ENCODE peak calls at places on chromosome 11, in five cellular contexts. H is K562, I is IMR-90, Q is GM12878, J is SK-N-SH. S is an unnamed sample.

GRCh38 chr11:123457187-123457770 is 27.2 kb downstream of the GRAMD1B start:
- DNase-seq in H (no peak), I (no peak), Q (no peak), J (no peak), S (no peak)

GRCh38 chr11:130909650-130910049 is 6.6 kb downstream of the SNX19 start:
- DNase-seq in H (no peak), I (peak), Q (no peak), J (no peak), S (no peak)

GRCh38 chr11:61914471-61915171 is 2.7 kb downstream of the RAB3IL1 start:
- DNase-seq in H (no peak), I (no peak), Q (no peak), J (peak), S (no peak)

GRCh38 chr11:70203749-70204465 is 811 bp downstream of the FADD start:
- DNase-seq in H (peak), I (peak), Q (peak), J (peak), S (peak)

GRCh38 chr11:130945945-130946344 is 29.7 kb upstream of the SNX19 start:
- DNase-seq in H (no peak), I (peak), Q (no peak), J (no peak), S (no peak)

GRCh38 chr11:33027846-33028536 is 11.4 kb upstream of the TCP11L1 start:
- DNase-seq in H (no peak), I (peak), Q (no peak), J (no peak), S (no peak)

GRCh38 chr11:47433991-47434786 is 8.0 kb upstream of the PSMC3 start:
- DNase-seq in H (no peak), I (peak), Q (no peak), J (no peak), S (no peak)

GRCh38 chr11:66727883-66728759 is 895 bp downstream of the SPTBN2 start:
- DNase-seq in H (peak), I (no peak), Q (no peak), J (peak), S (no peak)

GRCh38 chr11:83459802-83460201 is 173.6 kb upstream of the CCDC90B start:
- DNase-seq in H (no peak), I (no peak), Q (no peak), J (no peak), S (no peak)

GRCh38 chr11:63915961-63916836 is 765 bp downstream of the RCOR2 start:
- DNase-seq in H (peak), I (no peak), Q (no peak), J (peak), S (peak)

GRCh38 chr11:3021125-3021524 is 29.0 kb upstream of the NAP1L4 start:
- DNase-seq in H (peak), I (peak), Q (no peak), J (peak), S (peak)

GRCh38 chr11:27402450-27402849 is 39.4 kb upstream of the CCDC34 start:
- DNase-seq in H (no peak), I (no peak), Q (no peak), J (no peak), S (no peak)

GRCh38 chr11:57277845-57278720 is 41.0 kb upstream of the APLNR start:
- DNase-seq in H (peak), I (peak), Q (no peak), J (peak), S (peak)

GRCh38 chr11:73343076-73343833 is 32.9 kb upstream of the RELT start:
- DNase-seq in H (no peak), I (no peak), Q (no peak), J (peak), S (no peak)
- TF ChIP-seq MXI1 in H (no peak), I (no peak), Q (no peak), J (peak), S (no peak)

GRCh38 chr11:44004452-44004833 is 43.3 kb upstream of the ACCSL start:
- DNase-seq in H (no peak), I (no peak), Q (no peak), J (no peak), S (no peak)

GRCh38 chr11:44003736-44004451 is 43.9 kb upstream of the ACCSL start:
- DNase-seq in H (no peak), I (no peak), Q (no peak), J (no peak), S (no peak)

GRCh38 chr11:44005956-44006355 is 41.8 kb upstream of the ACCSL start:
- DNase-seq in H (no peak), I (no peak), Q (no peak), J (no peak), S (no peak)

GRCh38 chr11:44006882-44007495 is 40.8 kb upstream of the ACCSL start:
- DNase-seq in H (no peak), I (no peak), Q (no peak), J (no peak), S (no peak)

GRCh38 chr11:44005076-44005800 is 42.5 kb upstream of the ACCSL start:
- DNase-seq in H (no peak), I (no peak), Q (no peak), J (peak), S (no peak)
- TF ChIP-seq MXI1 in H (no peak), I (no peak), Q (no peak), J (no peak), S (no peak)

GRCh38 chr11:13008625-13009475 is at the start of gene RASSF10:
- DNase-seq in H (no peak), I (no peak), Q (no peak), J (peak), S (no peak)

GRCh38 chr11:13007702-13008435 is 1.2 kb upstream of the RASSF10 start:
- DNase-seq in H (no peak), I (no peak), Q (no peak), J (no peak), S (peak)

GRCh38 chr11:13010737-13011342 is 1.7 kb downstream of the RASSF10 start:
- DNase-seq in H (no peak), I (no peak), Q (no peak), J (peak), S (no peak)

GRCh38 chr11:13009921-13010736 is 1.0 kb downstream of the RASSF10 start:
- DNase-seq in H (no peak), I (peak), Q (no peak), J (peak), S (no peak)

GRCh38 chr11:13009476-13009920 is 382 bp downstream of the RASSF10 start:
- DNase-seq in H (no peak), I (no peak), Q (no peak), J (no peak), S (no peak)
- TF ChIP-seq MXI1 in H (no peak), I (no peak), Q (no peak), J (no peak), S (no peak)

DNA sequence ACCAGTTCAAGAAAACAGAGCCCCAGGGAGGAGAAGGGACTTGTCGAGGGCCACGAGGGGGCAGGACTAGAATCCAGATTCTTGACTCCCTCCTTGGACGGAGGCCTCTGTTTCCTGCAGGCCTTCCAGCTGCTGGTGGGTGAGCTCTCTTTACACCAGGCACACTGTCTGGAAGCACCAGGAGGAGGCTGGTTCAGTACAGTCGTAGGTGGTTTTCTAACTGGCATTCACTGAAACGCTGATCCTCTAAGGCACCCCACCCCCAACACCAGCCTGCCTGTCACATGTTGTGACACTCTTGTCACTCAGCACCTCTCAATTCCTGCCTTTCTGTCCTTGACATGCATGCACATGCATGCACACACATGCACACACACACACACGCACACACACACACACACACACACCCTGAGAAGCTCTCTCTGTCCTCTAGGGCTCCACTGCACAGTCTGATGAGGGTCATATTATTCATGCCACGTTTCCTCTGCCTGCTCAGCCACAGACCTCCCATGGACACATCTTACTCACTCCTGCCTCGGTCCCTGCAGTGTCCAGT is 751 bp downstream of the MS4A10 start:
- DNase-seq in H (no peak), I (peak), Q (no peak), J (no peak), S (no peak)
- TF ChIP-seq MXI1 in H (no peak), I (no peak), Q (no peak), J (no peak), S (no peak)

GRCh38 chr11:44304091-44305084 is 5.6 kb downstream of the ALX4 start:
- DNase-seq in H (no peak), I (no peak), Q (no peak), J (peak), S (no peak)
- TF ChIP-seq MXI1 in H (no peak), I (no peak), Q (no peak), J (no peak), S (no peak)

DNA sequence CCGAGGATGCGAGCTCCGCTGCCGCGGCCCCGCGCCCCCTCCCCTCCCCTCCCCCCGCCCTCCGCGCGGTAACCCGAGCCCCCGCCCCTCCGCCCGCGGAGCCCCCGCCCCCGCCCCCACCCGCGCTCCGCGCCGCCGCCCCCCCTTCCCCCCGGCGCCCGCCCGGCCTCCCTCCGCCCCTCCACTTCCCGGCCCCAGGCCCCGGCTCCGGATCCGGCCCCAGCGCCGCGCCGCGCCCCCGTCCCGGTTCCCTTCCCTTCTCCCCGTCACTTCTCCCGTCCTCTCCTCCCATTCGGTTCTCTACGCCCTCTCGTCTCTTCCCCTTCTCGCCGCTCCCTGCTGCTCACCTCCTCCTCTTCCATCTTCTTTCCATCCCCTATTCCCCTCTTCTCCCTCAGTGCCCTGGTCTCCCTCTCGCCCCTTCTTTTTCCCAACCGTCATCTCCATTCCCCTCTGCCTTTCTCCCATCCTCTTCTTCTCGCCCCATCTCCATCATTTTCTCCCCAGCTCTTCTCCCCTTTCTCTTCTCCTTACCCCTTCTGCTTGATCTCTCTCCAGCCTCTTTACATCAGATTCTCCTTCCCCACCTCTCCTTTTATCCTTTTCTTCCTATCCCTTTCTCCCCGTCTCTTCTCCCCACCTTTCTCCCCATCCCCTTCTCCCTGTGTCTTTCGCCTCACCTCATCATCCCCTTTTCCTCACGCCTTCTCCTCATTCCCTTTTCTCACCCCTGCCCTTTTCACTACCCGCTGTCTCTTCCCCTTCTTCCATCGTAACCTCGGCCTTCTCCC is at the start of gene DCHS1:
- DNase-seq in H (peak), I (no peak), Q (no peak), J (peak), S (no peak)
- TF ChIP-seq MXI1 in H (no peak), I (no peak), Q (no peak), J (no peak), S (no peak)

DNA sequence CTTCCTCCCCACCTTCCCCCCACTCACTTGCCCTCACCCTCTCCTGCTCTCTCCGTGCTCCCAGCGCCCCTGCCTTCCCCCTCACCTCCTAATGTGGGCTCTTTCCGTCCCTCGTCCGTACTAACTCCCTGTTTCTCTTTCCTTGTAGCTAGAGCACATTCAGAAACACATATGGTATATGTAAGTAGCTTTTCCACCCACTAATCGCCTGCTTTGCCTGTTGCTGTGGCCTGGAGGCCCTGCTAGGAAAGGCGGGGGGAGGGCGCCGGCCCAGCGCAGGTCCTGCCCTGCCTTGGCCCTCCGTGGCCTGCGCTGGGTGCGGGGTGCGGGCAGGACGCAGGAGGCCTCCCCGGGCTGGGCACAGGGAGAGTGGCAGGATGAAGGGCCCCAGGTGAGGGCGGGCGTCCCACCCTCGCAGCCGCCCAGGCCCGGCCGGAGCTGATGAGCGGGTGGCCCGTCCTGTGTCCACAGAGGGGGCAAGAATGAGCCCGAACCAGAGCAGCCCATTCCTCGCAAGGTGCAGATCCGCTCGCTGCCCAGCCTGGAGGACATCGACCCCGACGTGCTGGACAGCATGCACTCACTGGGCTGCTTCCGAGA is 41.7 kb downstream of the MOB2 start:
- DNase-seq in H (no peak), I (no peak), Q (no peak), J (no peak), S (no peak)
- TF ChIP-seq MXI1 in H (no peak), I (no peak), Q (no peak), J (no peak), S (no peak)

GRCh38 chr11:65478411-65479183 is 20.2 kb upstream of the MALAT1 start:
- DNase-seq in H (peak), I (peak), Q (no peak), J (no peak), S (no peak)
- TF ChIP-seq MXI1 in H (no peak), I (no peak), Q (no peak), J (no peak), S (no peak)

GRCh38 chr11:10693509-10694071 is at the start of gene IRAG1:
- DNase-seq in H (no peak), I (peak), Q (no peak), J (peak), S (no peak)

GRCh38 chr11:10694481-10695239 is 1.1 kb upstream of the IRAG1 start:
- DNase-seq in H (no peak), I (peak), Q (no peak), J (no peak), S (no peak)

GRCh38 chr11:10695821-10696220 is 2.3 kb upstream of the IRAG1 start:
- DNase-seq in H (no peak), I (peak), Q (no peak), J (no peak), S (no peak)

GRCh38 chr11:10699072-10699471 is 5.5 kb upstream of the IRAG1 start:
- DNase-seq in H (no peak), I (no peak), Q (no peak), J (no peak), S (no peak)

DNA sequence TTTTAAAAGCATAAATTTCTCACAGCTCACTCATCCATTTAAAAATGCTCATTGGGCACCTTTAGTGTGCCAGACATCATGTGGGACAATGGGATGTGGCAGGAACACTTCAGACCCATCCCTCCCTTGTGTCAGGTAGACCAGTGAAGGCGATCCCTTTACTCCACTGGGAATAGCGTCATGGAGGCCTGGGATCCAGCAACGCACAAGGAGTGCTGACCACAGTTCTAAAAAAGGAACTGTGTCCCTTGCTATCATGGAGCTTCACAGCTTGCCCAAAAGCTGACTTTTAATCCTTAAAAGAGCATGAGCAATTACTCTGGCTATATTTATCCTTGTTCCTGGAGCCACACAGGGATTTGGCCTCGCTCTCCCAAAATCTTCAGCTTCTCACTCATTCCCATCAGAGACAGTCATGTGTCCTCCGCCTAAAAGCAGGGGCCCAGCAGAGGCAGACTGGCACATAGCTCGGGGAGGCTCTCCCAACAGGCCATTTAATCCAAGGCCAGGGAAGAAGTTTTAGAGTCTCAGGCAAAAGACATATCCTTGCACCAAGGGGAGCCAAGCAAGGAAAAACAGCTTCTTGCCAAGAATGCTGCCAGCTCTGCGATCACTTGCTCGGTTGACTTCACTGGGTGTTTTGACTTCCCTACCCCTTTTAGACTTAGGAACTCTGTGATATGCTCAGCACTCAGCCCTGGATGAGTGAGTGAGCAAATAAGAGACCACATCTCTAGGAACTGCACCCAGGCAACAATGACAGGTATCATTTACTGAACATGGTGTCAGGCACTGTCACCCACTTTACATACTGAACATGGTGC is 3.5 kb upstream of the IRAG1 start:
- DNase-seq in H (no peak), I (no peak), Q (no peak), J (no peak), S (no peak)
- TF ChIP-seq MXI1 in H (no peak), I (no peak), Q (no peak), J (no peak), S (no peak)

S was measured in HepG2.